ENCODE peak calls at places on chromosome 14, in eight cellular contexts. K, A, D, S, C, E, W and U are unnamed samples.

GRCh38 chr14:70011098-70011497 is 131.9 kb downstream of the SMOC1 start:
- DNase-seq in W (no peak), S (no peak), K (no peak), E (no peak), C (no peak), A (no peak), D (no peak), U (no peak)

GRCh38 chr14:87834594-87834993 is 158.4 kb downstream of the GALC start:
- DNase-seq in K (no peak), S (no peak), A (no peak), D (no peak), C (no peak), E (no peak), W (no peak), U (no peak)

GRCh38 chr14:52951730-52952481 is 1.1 kb upstream of the FERMT2 start:
- DNase-seq in E (peak), W (peak), A (peak), D (peak), C (peak), S (peak), K (peak), U (peak)

GRCh38 chr14:57486767-57487379 is 6.8 kb downstream of the CCDC198 start:
- DNase-seq in D (no peak), A (no peak), S (peak), W (peak), K (peak), C (peak), E (no peak), U (peak)

GRCh38 chr14:73995977-73996378 is 23.1 kb downstream of the ENTPD5 start:
- DNase-seq in C (no peak), S (no peak), E (no peak), A (no peak), K (no peak), W (no peak), D (no peak), U (no peak)

GRCh38 chr14:76964695-76965094 is 63.8 kb downstream of the IRF2BPL start:
- DNase-seq in E (no peak), W (no peak), C (no peak), D (no peak), S (no peak), A (no peak), K (no peak), U (no peak)

GRCh38 chr14:76922599-76922998 is 96.4 kb downstream of the LRRC74A start:
- DNase-seq in D (no peak), S (no peak), K (peak), A (no peak), C (peak), E (no peak), W (no peak), U (no peak)

GRCh38 chr14:20848955-20849570 is 42.1 kb upstream of the RNASE3 start:
- DNase-seq in S (peak), A (no peak), C (no peak), D (peak), W (no peak), E (no peak), K (no peak), U (no peak)

GRCh38 chr14:37429618-37430017 is 165.4 kb downstream of the FOXA1 start:
- DNase-seq in W (no peak), D (no peak), C (no peak), E (no peak), A (no peak), K (no peak), S (no peak), U (no peak)

GRCh38 chr14:22556990-22557623 is 31.9 kb downstream of the DAD1 start:
- DNase-seq in E (peak), D (peak), K (peak), S (peak), A (peak), C (peak), W (peak), U (peak)

GRCh38 chr14:63287661-63288483 is 30.9 kb downstream of the GPHB5 start:
- DNase-seq in A (no peak), C (peak), E (no peak), D (no peak), W (no peak), K (no peak), S (no peak), U (peak)

GRCh38 chr14:92323031-92323915 is at the start of gene SLC24A4:
- DNase-seq in A (no peak), K (peak), S (no peak), E (no peak), W (peak), C (no peak), D (no peak), U (peak)

GRCh38 chr14:56216631-56217379 is 98.6 kb downstream of the PELI2 start:
- DNase-seq in S (no peak), E (no peak), D (no peak), A (peak), C (peak), W (peak), K (no peak), U (peak)

GRCh38 chr14:67487937-67488893 is at the start of gene TMEM229B:
- DNase-seq in A (peak), C (no peak), D (no peak), S (no peak), E (no peak), K (no peak), W (no peak), U (peak)

GRCh38 chr14:104794099-104794498 is 1.4 kb downstream of the AKT1 start:
- DNase-seq in K (no peak), E (no peak), C (peak), S (peak), D (no peak), A (no peak), W (peak), U (peak)

GRCh38 chr14:104792945-104793702 is 2.4 kb downstream of the AKT1 start:
- DNase-seq in D (no peak), A (no peak), K (peak), S (no peak), W (no peak), C (no peak), E (no peak), U (no peak)

GRCh38 chr14:104792101-104792884 is 3.3 kb downstream of the AKT1 start:
- DNase-seq in K (no peak), D (no peak), S (no peak), C (no peak), E (peak), A (peak), W (no peak), U (no peak)

GRCh38 chr14:104794641-104795467 is 694 bp downstream of the AKT1 start:
- DNase-seq in E (no peak), W (peak), S (peak), C (peak), A (no peak), K (peak), D (no peak), U (peak)

DNA sequence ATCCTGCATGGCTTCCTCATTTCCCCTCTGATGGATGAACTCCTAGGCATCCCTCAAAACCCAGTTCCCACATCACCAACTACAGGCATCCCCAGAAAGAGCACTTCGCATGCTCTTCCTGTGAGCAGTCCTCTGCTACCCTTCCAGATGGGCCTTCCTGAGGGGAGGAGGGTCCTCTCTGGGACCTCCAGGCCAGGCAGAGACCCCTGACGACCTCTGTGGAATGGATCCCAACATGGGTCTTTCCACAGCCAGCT is 1.9 kb downstream of the AKT1 start:
- DNase-seq in W (no peak), S (no peak), A (no peak), K (no peak), E (no peak), C (no peak), D (no peak), U (no peak)
- H3K4me3 ChIP-seq in W (no peak), S (peak), A (no peak), K (peak), E (peak), C (peak), D (peak), U (peak)

DNA sequence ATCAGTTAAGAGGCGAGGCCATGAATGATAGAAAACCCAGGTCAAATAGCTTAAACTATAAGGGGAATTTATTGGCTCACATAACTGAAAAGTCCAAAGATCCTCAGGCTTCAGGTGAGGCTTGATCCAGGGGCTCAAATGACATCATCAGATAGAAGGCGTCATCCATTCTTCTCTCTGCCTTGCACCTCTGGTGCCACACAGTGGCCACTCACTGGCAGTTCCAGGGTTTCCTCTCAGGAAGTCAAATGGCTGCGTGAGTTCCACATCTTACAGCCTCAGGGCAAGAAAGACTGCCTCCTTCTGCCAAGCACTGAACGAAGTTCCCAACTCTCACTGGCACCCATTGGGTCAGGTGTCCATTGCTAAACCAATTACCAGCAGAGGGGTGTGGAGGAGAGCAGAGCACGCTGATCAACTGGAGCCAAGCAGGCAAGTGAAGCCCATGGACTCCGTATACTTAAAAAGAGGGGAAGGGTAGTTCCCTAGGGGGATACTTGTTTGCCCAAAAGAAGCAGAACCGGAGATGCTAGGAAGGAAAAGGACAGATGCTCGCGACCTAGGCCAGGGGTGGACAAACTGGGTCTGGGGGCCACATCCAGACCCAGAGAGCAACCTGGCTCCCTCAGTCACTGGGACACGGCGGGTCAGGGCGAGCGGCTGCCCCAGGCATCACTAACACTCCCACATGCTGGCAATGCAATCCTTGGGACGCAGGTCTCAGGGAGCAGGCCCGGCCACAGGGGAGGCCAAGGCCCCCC is 69.3 kb downstream of the SERPINA3 start:
- DNase-seq in S (peak), K (peak), E (peak), C (peak), A (no peak), D (peak), W (no peak), U (peak)
- TF ChIP-seq CTCF in S (peak), K (peak), E (no peak), C (peak), A (peak), D (peak), W (peak), U (peak)

GRCh38 chr14:61701946-61702345 is 6.6 kb downstream of the HIF1A start:
- DNase-seq in E (no peak), D (no peak), A (no peak), K (no peak), C (no peak), S (no peak), W (no peak), U (peak)

GRCh38 chr14:61703342-61704129 is 8.2 kb downstream of the HIF1A start:
- DNase-seq in E (no peak), K (no peak), A (no peak), D (no peak), C (no peak), S (no peak), W (no peak), U (peak)

GRCh38 chr14:61699092-61699491 is 3.8 kb downstream of the HIF1A start:
- DNase-seq in C (no peak), D (no peak), E (no peak), K (no peak), S (no peak), W (no peak), A (no peak), U (peak)

GRCh38 chr14:61698216-61698980 is 3.1 kb downstream of the HIF1A start:
- DNase-seq in A (no peak), E (no peak), W (peak), D (no peak), S (no peak), K (no peak), C (no peak), U (peak)

GRCh38 chr14:61700104-61700886 is 5.0 kb downstream of the HIF1A start:
- DNase-seq in E (no peak), K (no peak), A (no peak), C (no peak), D (no peak), W (no peak), S (no peak), U (peak)
- H3K4me3 ChIP-seq in E (peak), K (peak), A (no peak), C (peak), D (no peak), W (peak), S (peak), U (peak)

GRCh38 chr14:28776482-28777266 is 10.1 kb downstream of the FOXG1 start:
- DNase-seq in A (no peak), E (no peak), C (no peak), S (no peak), W (no peak), K (no peak), D (no peak), U (no peak)

GRCh38 chr14:28772613-28773012 is 6.0 kb downstream of the FOXG1 start:
- DNase-seq in A (no peak), E (no peak), S (no peak), K (no peak), W (no peak), D (no peak), C (no peak), U (no peak)

GRCh38 chr14:28774764-28775738 is 8.5 kb downstream of the FOXG1 start:
- DNase-seq in A (no peak), S (no peak), W (no peak), E (no peak), K (no peak), D (no peak), C (no peak), U (no peak)

GRCh38 chr14:28773176-28773575 is 6.6 kb downstream of the FOXG1 start:
- DNase-seq in C (no peak), K (no peak), A (no peak), D (no peak), W (no peak), S (no peak), E (no peak), U (no peak)

GRCh38 chr14:28773917-28774691 is 7.5 kb downstream of the FOXG1 start:
- DNase-seq in D (no peak), E (no peak), K (peak), S (no peak), C (peak), A (no peak), W (peak), U (peak)
- TF ChIP-seq CTCF in D (peak), E (no peak), K (peak), S (no peak), C (peak), A (no peak), W (peak), U (peak)

GRCh38 chr14:79011920-79012204 is 841.7 kb downstream of the NRXN3 start:
- DNase-seq in S (no peak), W (no peak), D (no peak), A (no peak), C (peak), E (no peak), K (no peak), U (peak)
- H3K4me3 ChIP-seq in S (peak), W (no peak), D (no peak), A (no peak), C (no peak), E (no peak), K (no peak), U (no peak)

DNA sequence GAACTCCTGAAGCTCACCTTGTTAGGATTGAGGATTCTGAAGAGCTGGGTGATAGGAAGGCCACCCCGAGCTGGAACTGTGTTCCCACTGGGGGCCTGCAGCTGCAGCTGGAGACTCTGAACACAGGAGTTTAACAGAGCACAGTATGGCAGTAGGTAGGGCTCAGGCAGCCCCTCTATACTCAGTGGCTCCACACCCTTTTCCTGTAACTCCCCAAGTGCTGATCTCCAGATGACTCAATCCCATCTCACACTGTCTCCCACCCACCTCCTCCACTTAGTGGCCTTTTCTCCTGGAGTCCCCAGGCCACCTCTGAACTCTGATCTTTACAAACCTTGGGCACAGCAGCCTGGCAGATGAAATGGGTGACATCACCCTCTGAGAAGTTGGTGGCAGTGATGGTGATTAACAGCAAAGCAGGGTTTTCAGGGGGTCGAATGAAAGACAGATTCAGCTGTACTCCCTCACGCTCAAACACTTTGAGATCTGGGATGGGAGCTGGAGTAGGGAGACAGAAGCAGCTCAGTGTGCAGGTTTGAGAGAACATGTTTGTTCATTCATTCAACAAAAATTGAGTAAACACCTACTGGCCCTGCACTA is 4.0 kb downstream of the THTPA start:
- DNase-seq in S (no peak), D (no peak), K (no peak), C (no peak), E (no peak), W (no peak), A (no peak), U (no peak)
- TF ChIP-seq CTCF in S (no peak), D (no peak), K (no peak), C (no peak), E (no peak), W (no peak), A (no peak), U (no peak)